ENCODE peak calls at places on chromosomes 7 and 10, in eight cellular contexts. V is MM.1S, F is SK-N-SH, R is PC-3, T is GM23248, J is hepatocyte, C is OCI-LY7, B is HCT116. A is an unnamed sample.

GRCh38 chr7:7793921-7794320 is 75.5 kb upstream of the RPA3 start:
- DNase-seq in B (no peak), T (peak; percentile 13), F (no peak), J (no peak), R (no peak), V (no peak), C (no peak), A (no peak)

GRCh38 chr7:26859720-26860119 is 4.7 kb downstream of the SKAP2 start:
- DNase-seq in V (no peak), R (no peak), J (no peak), C (no peak), T (no peak), B (no peak), F (no peak), A (no peak)

GRCh38 chr7:131067220-131067619 is 260.5 kb upstream of the MKLN1 start:
- DNase-seq in R (no peak), V (no peak), F (no peak), J (no peak), C (peak; percentile 18), B (no peak), T (peak; percentile 52), A (no peak)

GRCh38 chr7:98879198-98879988 is 1.1 kb downstream of the TRRAP start:
- DNase-seq in T (peak; percentile 65), C (peak; percentile 96), R (peak; percentile 59), F (peak; percentile 52), B (peak; percentile 27), V (peak; percentile 98), J (peak; percentile 77), A (peak; percentile 48)

GRCh38 chr7:80182630-80183276 is 48.1 kb downstream of the GNAI1 start:
- DNase-seq in R (peak; percentile 50), B (peak; percentile 18), F (no peak), C (no peak), V (no peak), T (peak; percentile 9), J (no peak), A (no peak)

GRCh38 chr10:96470108-96470743 is 43.5 kb downstream of the TLL2 start:
- DNase-seq in R (peak; percentile 31), B (peak; percentile 24), T (peak; percentile 53), V (peak; percentile 10), J (peak; percentile 25), C (peak; percentile 63), F (peak; percentile 78), A (peak; percentile 71)

GRCh38 chr7:114026486-114027089 is 107.8 kb upstream of the PPP1R3A start:
- DNase-seq in C (peak; percentile 79), F (peak; percentile 28), R (peak; percentile 82), J (peak; percentile 87), T (peak; percentile 68), B (peak; percentile 45), V (peak; percentile 86), A (peak; percentile 82)

GRCh38 chr10:43230101-43230908 is 36.6 kb downstream of the RASGEF1A start:
- DNase-seq in F (no peak), C (no peak), R (no peak), V (no peak), T (no peak), J (no peak), B (no peak), A (peak; percentile 39)

GRCh38 chr10:62761115-62761514 is 43.4 kb upstream of the ADO start:
- DNase-seq in B (no peak), T (no peak), C (no peak), R (peak; percentile 76), F (no peak), J (peak; percentile 62), V (peak; percentile 43), A (no peak)

GRCh38 chr7:155363852-155364600 is 66.3 kb downstream of the INSIG1 start:
- DNase-seq in V (peak; percentile 8), C (peak; percentile 48), J (no peak), F (no peak), R (no peak), B (no peak), T (no peak), A (no peak)

GRCh38 chr7:69654381-69654780 is 56.1 kb downstream of the AUTS2 start:
- DNase-seq in B (no peak), T (no peak), R (no peak), C (peak; percentile 63), J (no peak), V (no peak), F (no peak), A (no peak)

GRCh38 chr10:110354322-110354766 is 49.6 kb upstream of the SMNDC1 start:
- DNase-seq in J (peak; percentile 84), C (peak; percentile 89), V (peak; percentile 91), B (peak; percentile 85), T (peak; percentile 94), R (peak; percentile 84), F (peak; percentile 74), A (peak; percentile 87)

GRCh38 chr7:132437730-132438129 is 138.5 kb downstream of the PLXNA4 start:
- DNase-seq in T (no peak), J (no peak), V (no peak), B (no peak), C (no peak), F (no peak), R (no peak), A (no peak)

GRCh38 chr7:45001138-45001694 is 1.2 kb downstream of the CCM2 start:
- DNase-seq in V (peak; percentile 97), F (peak; percentile 31), R (peak; percentile 31), C (peak; percentile 96), T (peak; percentile 49), J (peak; percentile 74), B (no peak), A (peak; percentile 46)

GRCh38 chr10:72308320-72308987 is 34.7 kb downstream of the DDIT4 start:
- DNase-seq in C (no peak), V (peak; percentile 5), B (peak; percentile 82), R (peak; percentile 65), F (peak; percentile 78), T (peak; percentile 91), J (peak; percentile 86), A (no peak)

GRCh38 chr10:94963901-94964300 is 25.4 kb downstream of the CYP2C9 start:
- DNase-seq in J (peak; percentile 76), F (peak; percentile 7), V (peak; percentile 51), C (peak; percentile 25), B (peak; percentile 46), T (peak; percentile 57), R (peak; percentile 51), A (peak; percentile 90)

GRCh38 chr10:121694966-121695340 is 96.7 kb upstream of the FGFR2 start:
- DNase-seq in J (no peak), C (no peak), F (peak; percentile 68), V (no peak), R (no peak), B (no peak), T (no peak), A (no peak)

GRCh38 chr10:16780338-16780880 is 36.8 kb downstream of the RSU1 start:
- DNase-seq in T (no peak), V (no peak), F (no peak), B (no peak), C (no peak), R (no peak), J (no peak), A (no peak)

GRCh38 chr10:26557641-26558014 is 119.5 kb downstream of the APBB1IP start:
- DNase-seq in F (no peak), R (peak; percentile 19), T (peak; percentile 86), B (no peak), C (no peak), V (no peak), J (no peak), A (no peak)

GRCh38 chr7:153510674-153511073 is 541.5 kb upstream of the DPP6 start:
- DNase-seq in B (no peak), C (no peak), F (no peak), J (no peak), V (no peak), T (no peak), R (no peak), A (no peak)

GRCh38 chr7:153503093-153503492 is 549.1 kb upstream of the DPP6 start:
- DNase-seq in V (no peak), J (no peak), C (no peak), R (no peak), F (no peak), T (no peak), B (no peak), A (no peak)

GRCh38 chr7:153509763-153510162 is 542.4 kb upstream of the DPP6 start:
- DNase-seq in B (no peak), J (no peak), V (no peak), F (no peak), R (no peak), C (no peak), T (no peak), A (no peak)

GRCh38 chr7:153504288-153505075 is 547.7 kb upstream of the DPP6 start:
- DNase-seq in F (no peak), V (no peak), B (no peak), J (no peak), T (no peak), C (no peak), R (no peak), A (no peak)

DNA sequence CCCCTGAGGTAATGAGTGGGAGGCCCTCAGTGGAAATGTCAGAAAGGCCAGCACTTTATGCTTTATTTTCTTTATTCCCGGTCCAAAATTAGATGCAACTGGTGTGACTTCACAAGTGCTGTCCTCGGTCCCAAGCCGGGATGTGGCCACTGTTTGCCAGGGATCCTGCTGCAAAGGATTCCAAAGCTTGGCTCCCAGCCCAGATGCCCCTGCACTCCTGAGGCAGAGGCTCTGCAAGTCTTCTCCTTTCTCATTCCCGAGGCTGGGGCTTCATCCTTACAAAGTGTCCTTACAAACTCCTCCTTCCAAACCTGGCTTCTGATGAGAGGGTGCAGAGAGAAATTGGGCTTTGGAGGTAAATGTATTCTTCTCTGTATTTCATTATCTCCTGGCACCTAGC is 544.3 kb upstream of the DPP6 start:
- DNase-seq in F (no peak), C (no peak), V (no peak), R (no peak), B (no peak), T (no peak), J (no peak), A (no peak)
- H3K9me3 ChIP-seq in F (peaks cover 3% of the 10 kb centered on the region), C (no peaks in the 10 kb centered on the region), V (no peaks in the 10 kb centered on the region), R (no peaks in the 10 kb centered on the region), B (peaks cover 10% of the 10 kb centered on the region), T (no peaks in the 10 kb centered on the region), J (no peaks in the 10 kb centered on the region), A (peaks cover 21% of the 10 kb centered on the region)

DNA sequence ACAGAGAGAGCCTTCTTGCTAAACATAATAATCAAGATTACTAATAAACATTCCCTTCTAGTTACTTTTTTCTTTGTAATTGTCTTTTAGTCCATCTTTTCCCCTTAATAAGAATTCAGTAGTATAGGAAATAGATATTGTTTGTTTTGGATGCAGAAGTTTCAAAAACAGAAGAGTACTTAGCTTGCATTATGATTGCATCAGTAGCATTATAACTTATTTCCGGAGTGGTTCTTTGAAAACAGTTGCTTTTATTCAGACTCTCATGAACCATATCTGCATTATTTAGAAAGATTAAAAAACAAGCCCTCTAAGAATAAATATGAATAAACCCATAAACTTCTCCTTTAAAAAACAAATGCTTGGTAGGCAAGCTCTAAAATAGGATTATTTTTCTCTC is 34.0 kb upstream of the DKK1 start:
- DNase-seq in T (no peak), V (no peak), C (no peak), F (no peak), R (no peak), J (no peak), B (no peak), A (no peak)
- TF ChIP-seq EZH2phosphoT487 in T (no peak), V (no peak), C (no peak), F (no peak), R (no peak), J (no peak), B (no peak), A (no peak)

GRCh38 chr10:109029870-109030269 is 893.4 kb downstream of the XPNPEP1 start:
- DNase-seq in F (no peak), B (no peak), R (no peak), V (no peak), C (no peak), J (no peak), T (peak; percentile 4), A (peak; percentile 26)
- H3K9me3 ChIP-seq in F (no peaks in the 10 kb centered on the region), B (peaks cover 9% of the 10 kb centered on the region), R (no peaks in the 10 kb centered on the region), V (no peaks in the 10 kb centered on the region), C (no peaks in the 10 kb centered on the region), J (no peaks in the 10 kb centered on the region), T (no peaks in the 10 kb centered on the region), A (no peaks in the 10 kb centered on the region)

GRCh38 chr7:101232141-101232821 is 5.3 kb downstream of the CLDN15 start:
- DNase-seq in F (peak; percentile 56), B (no peak), R (peak; percentile 68), C (no peak), V (no peak), T (no peak), J (peak; percentile 90), A (peak; percentile 57)
- TF ChIP-seq EZH2phosphoT487 in F (no peak), B (no peak), R (no peak), C (no peak), V (no peak), T (no peak), J (no peak), A (no peak)